ENCODE peak calls at places on chromosomes 7 and 10, in seven cellular contexts. M is AG04450; X is activated CD4-positive, alpha-beta T cell treated with anti-CD3 and anti-CD28 coated beads, Interleukin-2, amount 50 U/mL, for 1 hour; I is fibroblast of the aortic adventitia; E is fibroblast of pulmonary artery; Y is CD4-positive, alpha-beta T cell; W is GM12865. U is an unnamed sample.
A peak's percentile ranks its signal among the peaks of the same experiment; 100 is the strongest.

GRCh38 chr7:117098457-117098856 is 145.2 kb downstream of the ST7 start:
- DNase-seq in Y (no peak), W (no peak), I (peak; percentile 96), E (peak; percentile 90), M (peak; percentile 95), X (no peak), U (no peak)

GRCh38 chr7:22667562-22668239 is 59.3 kb upstream of the IL6 start:
- DNase-seq in W (no peak), I (peak; percentile 83), X (no peak), Y (no peak), M (peak; percentile 57), E (peak; percentile 57), U (no peak)

GRCh38 chr7:38398725-38399321 is 125.4 kb upstream of the TARP start:
- DNase-seq in X (peak; percentile 57), M (peak; percentile 15), W (peak; percentile 59), E (peak; percentile 68), I (peak; percentile 61), Y (peak; percentile 42), U (peak; percentile 51)

GRCh38 chr7:22594020-22594419 is 94.0 kb upstream of the STEAP1B start:
- DNase-seq in M (no peak), Y (no peak), X (no peak), W (no peak), I (no peak), E (no peak), U (no peak)

GRCh38 chr7:8418627-8419245 is 14.7 kb upstream of the NXPH1 start:
- DNase-seq in Y (no peak), E (peak; percentile 76), X (peak; percentile 36), I (peak; percentile 60), M (peak; percentile 3), W (peak; percentile 73), U (no peak)

GRCh38 chr10:122515588-122516231 is 44.8 kb upstream of the DMBT1 start:
- DNase-seq in E (peak; percentile 59), X (peak; percentile 50), I (no peak), W (peak; percentile 37), M (no peak), Y (peak; percentile 50), U (no peak)

GRCh38 chr10:8006274-8006999 is 48.1 kb upstream of the GATA3 start:
- DNase-seq in E (no peak), M (no peak), W (peak; percentile 15), I (no peak), Y (no peak), X (no peak), U (no peak)

GRCh38 chr7:159272739-159273138 is 128.1 kb upstream of the VIPR2 start:
- DNase-seq in M (no peak), X (no peak), E (no peak), W (no peak), I (no peak), Y (no peak), U (no peak)

GRCh38 chr10:33277135-33277536 is 57.3 kb downstream of the NRP1 start:
- DNase-seq in I (no peak), Y (no peak), X (no peak), E (peak; percentile 45), M (no peak), W (no peak), U (no peak)

GRCh38 chr7:1847260-1848001 is 177.4 kb downstream of the ELFN1 start:
- DNase-seq in X (no peak), I (no peak), M (no peak), Y (no peak), E (no peak), W (no peak), U (peak; percentile 37)

GRCh38 chr7:133854739-133855138 is 272.4 kb upstream of the LRGUK start:
- DNase-seq in X (no peak), I (peak; percentile 71), W (peak; percentile 40), E (peak; percentile 66), Y (no peak), M (no peak), U (no peak)

GRCh38 chr10:95360122-95360715 is 69.4 kb upstream of the PDLIM1 start:
- DNase-seq in E (peak; percentile 42), X (no peak), W (peak; percentile 50), M (no peak), Y (no peak), I (no peak), U (no peak)

GRCh38 chr10:100872034-100872791 is 40.5 kb upstream of the SLF2 start:
- DNase-seq in M (peak; percentile 37), X (peak; percentile 47), W (peak; percentile 53), I (peak; percentile 30), E (peak; percentile 38), Y (peak; percentile 29), U (no peak)

GRCh38 chr10:3472705-3473078 is 300.1 kb upstream of the PITRM1 start:
- DNase-seq in I (peak; percentile 77), W (no peak), Y (no peak), E (peak; percentile 50), M (no peak), X (no peak), U (no peak)

GRCh38 chr7:70193514-70193913 is 595.2 kb downstream of the AUTS2 start:
- DNase-seq in E (peak; percentile 8), X (no peak), I (peak; percentile 52), W (peak; percentile 39), M (no peak), Y (no peak), U (no peak)

GRCh38 chr10:19966751-19967150 is 150.5 kb downstream of the PLXDC2 start:
- DNase-seq in Y (no peak), I (no peak), M (no peak), X (no peak), E (no peak), W (no peak), U (no peak)

GRCh38 chr7:30710669-30711068 is 28.4 kb upstream of the CRHR2 start:
- DNase-seq in E (no peak), I (no peak), W (no peak), Y (no peak), X (no peak), M (no peak), U (no peak)

GRCh38 chr10:24552346-24553016 is 171.2 kb downstream of the ARHGAP21 start:
- DNase-seq in I (no peak), E (no peak), M (no peak), Y (no peak), X (peak; percentile 6), W (peak; percentile 48), U (no peak)

GRCh38 chr10:121886997-121887622 is 40.7 kb downstream of the ATE1 start:
- DNase-seq in W (peak; percentile 69), X (peak; percentile 29), M (peak; percentile 43), I (peak; percentile 68), E (peak; percentile 81), Y (peak; percentile 22), U (peak; percentile 53)

GRCh38 chr10:132477398-132478340 is 59.9 kb upstream of the INPP5A start:
- DNase-seq in M (no peak), Y (no peak), I (no peak), X (no peak), E (no peak), W (no peak), U (no peak)

GRCh38 chr7:130127404-130128395 is 57.4 kb downstream of the KLHDC10 start:
- DNase-seq in Y (no peak), X (no peak), I (peak; percentile 83), W (no peak), E (peak; percentile 64), M (no peak), U (no peak)

GRCh38 chr7:65915921-65916657 is 43.2 kb downstream of the VKORC1L1 start:
- DNase-seq in W (peak; percentile 36), I (no peak), Y (no peak), X (no peak), E (no peak), M (no peak), U (no peak)

GRCh38 chr10:6231146-6231545 is 28.4 kb downstream of the PFKFB3 start:
- DNase-seq in Y (no peak), I (no peak), E (no peak), W (no peak), X (no peak), M (no peak), U (no peak)

GRCh38 chr10:78462221-78462620 is 428.6 kb downstream of the RPS24 start:
- DNase-seq in X (no peak), E (no peak), M (no peak), W (no peak), I (no peak), Y (no peak), U (peak; percentile 17)

GRCh38 chr7:50283206-50283605 is 21.3 kb upstream of the IKZF1 start:
- DNase-seq in I (no peak), W (no peak), Y (no peak), E (no peak), M (no peak), X (no peak), U (no peak)

GRCh38 chr10:128095753-128096469 is 30.3 kb downstream of the MKI67 start:
- DNase-seq in M (no peak), I (no peak), Y (no peak), E (no peak), X (no peak), W (peak; percentile 50), U (no peak)